ENCODE peak calls at places on chromosomes 6 and 20, in five cellular contexts. One of them, this sample, is unnamed.

GRCh38 chr6:6713660-6714446 is 125.3 kb downstream of the LY86 start:
- DNase-seq in foreskin keratinocyte: no peak
- DNase-seq in cardiac muscle cell: peak
- DNase-seq in HFF-Myc: no peak
- DNase-seq in GM12878: no peak
- DNase-seq in this sample: no peak

GRCh38 chr6:113490356-113490755 is 366.8 kb upstream of the MARCKS start:
- DNase-seq in foreskin keratinocyte: no peak
- DNase-seq in cardiac muscle cell: no peak
- DNase-seq in HFF-Myc: no peak
- DNase-seq in GM12878: no peak
- DNase-seq in this sample: no peak

GRCh38 chr20:43725666-43726065 is 1.1 kb downstream of the GTSF1L start:
- DNase-seq in foreskin keratinocyte: no peak
- DNase-seq in cardiac muscle cell: no peak
- DNase-seq in HFF-Myc: no peak
- DNase-seq in GM12878: no peak
- DNase-seq in this sample: no peak

GRCh38 chr6:3449750-3450305 is 7.0 kb downstream of the SLC22A23 start:
- DNase-seq in foreskin keratinocyte: no peak
- DNase-seq in cardiac muscle cell: no peak
- DNase-seq in HFF-Myc: no peak
- DNase-seq in GM12878: peak
- DNase-seq in this sample: no peak

GRCh38 chr6:43267619-43268347 is 24.5 kb downstream of the TTBK1 start:
- DNase-seq in foreskin keratinocyte: no peak
- DNase-seq in cardiac muscle cell: no peak
- DNase-seq in HFF-Myc: no peak
- DNase-seq in GM12878: no peak
- DNase-seq in this sample: no peak

GRCh38 chr6:143596857-143597256 is 80.9 kb upstream of the PHACTR2 start:
- DNase-seq in foreskin keratinocyte: no peak
- DNase-seq in cardiac muscle cell: peak
- DNase-seq in HFF-Myc: no peak
- DNase-seq in GM12878: no peak
- DNase-seq in this sample: no peak

GRCh38 chr6:143999406-143999805 is 8.7 kb downstream of the PLAGL1 start:
- DNase-seq in foreskin keratinocyte: peak
- DNase-seq in cardiac muscle cell: peak
- DNase-seq in HFF-Myc: no peak
- DNase-seq in GM12878: no peak
- DNase-seq in this sample: no peak

GRCh38 chr6:94389218-94389617 is 969.9 kb upstream of the EPHA7 start:
- DNase-seq in foreskin keratinocyte: peak
- DNase-seq in cardiac muscle cell: no peak
- DNase-seq in HFF-Myc: no peak
- DNase-seq in GM12878: no peak
- DNase-seq in this sample: peak

GRCh38 chr6:34696189-34696738 is 303 bp downstream of the ILRUN start:
- DNase-seq in foreskin keratinocyte: no peak
- DNase-seq in cardiac muscle cell: peak
- DNase-seq in HFF-Myc: no peak
- DNase-seq in GM12878: no peak
- DNase-seq in this sample: peak

GRCh38 chr20:22630698-22631097 is 46.3 kb upstream of the FOXA2 start:
- DNase-seq in foreskin keratinocyte: no peak
- DNase-seq in cardiac muscle cell: no peak
- DNase-seq in HFF-Myc: no peak
- DNase-seq in GM12878: no peak
- DNase-seq in this sample: no peak

GRCh38 chr6:137736048-137736846 is 130.8 kb upstream of the TNFAIP3 start:
- DNase-seq in foreskin keratinocyte: no peak
- DNase-seq in cardiac muscle cell: no peak
- DNase-seq in HFF-Myc: no peak
- DNase-seq in GM12878: no peak
- DNase-seq in this sample: no peak

GRCh38 chr20:36624068-36624813 is 18.7 kb downstream of the RAB5IF start:
- DNase-seq in foreskin keratinocyte: no peak
- DNase-seq in cardiac muscle cell: peak
- DNase-seq in HFF-Myc: no peak
- DNase-seq in GM12878: no peak
- DNase-seq in this sample: no peak

GRCh38 chr6:104559435-104560202 is 300.1 kb downstream of the HACE1 start:
- DNase-seq in foreskin keratinocyte: no peak
- DNase-seq in cardiac muscle cell: peak
- DNase-seq in HFF-Myc: no peak
- DNase-seq in GM12878: no peak
- DNase-seq in this sample: no peak

GRCh38 chr20:57260065-57260958 is 6.1 kb downstream of the BMP7 start:
- DNase-seq in foreskin keratinocyte: no peak
- DNase-seq in cardiac muscle cell: no peak
- DNase-seq in HFF-Myc: no peak
- DNase-seq in GM12878: no peak
- DNase-seq in this sample: no peak

GRCh38 chr6:111487656-111488055 is 4.6 kb upstream of the REV3L start:
- DNase-seq in foreskin keratinocyte: peak
- DNase-seq in cardiac muscle cell: peak
- DNase-seq in HFF-Myc: no peak
- DNase-seq in GM12878: peak
- DNase-seq in this sample: peak

GRCh38 chr6:169965239-169965638 is 213.8 kb downstream of the ERMARD start:
- DNase-seq in foreskin keratinocyte: no peak
- DNase-seq in cardiac muscle cell: no peak
- DNase-seq in HFF-Myc: no peak
- DNase-seq in GM12878: no peak
- DNase-seq in this sample: no peak
- TF ChIP-seq CTCF in foreskin keratinocyte: no peak
- TF ChIP-seq CTCF in cardiac muscle cell: no peak
- TF ChIP-seq CTCF in HFF-Myc: no peak
- TF ChIP-seq CTCF in GM12878: no peak
- TF ChIP-seq CTCF in this sample: no peak

GRCh38 chr20:23782366-23782983 is 31.7 kb upstream of the CST1 start:
- DNase-seq in foreskin keratinocyte: peak
- DNase-seq in cardiac muscle cell: peak
- DNase-seq in HFF-Myc: peak
- DNase-seq in GM12878: no peak
- DNase-seq in this sample: peak
- TF ChIP-seq CTCF in foreskin keratinocyte: peak
- TF ChIP-seq CTCF in cardiac muscle cell: peak
- TF ChIP-seq CTCF in HFF-Myc: peak
- TF ChIP-seq CTCF in GM12878: peak
- TF ChIP-seq CTCF in this sample: peak

GRCh38 chr6:46735720-46736031 is 501 bp upstream of the PLA2G7 start:
- DNase-seq in foreskin keratinocyte: no peak
- DNase-seq in cardiac muscle cell: no peak
- DNase-seq in HFF-Myc: no peak
- DNase-seq in GM12878: no peak
- DNase-seq in this sample: no peak

GRCh38 chr6:46733410-46733809 is 1.8 kb downstream of the PLA2G7 start:
- DNase-seq in foreskin keratinocyte: no peak
- DNase-seq in cardiac muscle cell: no peak
- DNase-seq in HFF-Myc: no peak
- DNase-seq in GM12878: no peak
- DNase-seq in this sample: no peak

GRCh38 chr6:46736913-46737312 is 1.7 kb upstream of the PLA2G7 start:
- DNase-seq in foreskin keratinocyte: peak
- DNase-seq in cardiac muscle cell: no peak
- DNase-seq in HFF-Myc: no peak
- DNase-seq in GM12878: no peak
- DNase-seq in this sample: peak

GRCh38 chr6:46730918-46731461 is 4.2 kb downstream of the PLA2G7 start:
- DNase-seq in foreskin keratinocyte: no peak
- DNase-seq in cardiac muscle cell: no peak
- DNase-seq in HFF-Myc: no peak
- DNase-seq in GM12878: no peak
- DNase-seq in this sample: no peak

GRCh38 chr6:46734867-46735719 is at the start of gene PLA2G7:
- DNase-seq in foreskin keratinocyte: peak
- DNase-seq in cardiac muscle cell: peak
- DNase-seq in HFF-Myc: no peak
- DNase-seq in GM12878: no peak
- DNase-seq in this sample: peak
- TF ChIP-seq CTCF in foreskin keratinocyte: no peak
- TF ChIP-seq CTCF in cardiac muscle cell: peak
- TF ChIP-seq CTCF in HFF-Myc: no peak
- TF ChIP-seq CTCF in GM12878: no peak
- TF ChIP-seq CTCF in this sample: no peak

GRCh38 chr6:136341367-136341766 is 51.7 kb upstream of the BCLAF1 start:
- DNase-seq in foreskin keratinocyte: no peak
- DNase-seq in cardiac muscle cell: no peak
- DNase-seq in HFF-Myc: no peak
- DNase-seq in GM12878: no peak
- DNase-seq in this sample: no peak

GRCh38 chr6:136335736-136336362 is 46.2 kb upstream of the BCLAF1 start:
- DNase-seq in foreskin keratinocyte: no peak
- DNase-seq in cardiac muscle cell: no peak
- DNase-seq in HFF-Myc: no peak
- DNase-seq in GM12878: no peak
- DNase-seq in this sample: no peak

GRCh38 chr6:136341967-136342366 is 52.3 kb upstream of the BCLAF1 start:
- DNase-seq in foreskin keratinocyte: no peak
- DNase-seq in cardiac muscle cell: no peak
- DNase-seq in HFF-Myc: no peak
- DNase-seq in GM12878: no peak
- DNase-seq in this sample: no peak

GRCh38 chr6:136337606-136338005 is 48.0 kb upstream of the BCLAF1 start:
- DNase-seq in foreskin keratinocyte: no peak
- DNase-seq in cardiac muscle cell: no peak
- DNase-seq in HFF-Myc: no peak
- DNase-seq in GM12878: no peak
- DNase-seq in this sample: no peak

DNA sequence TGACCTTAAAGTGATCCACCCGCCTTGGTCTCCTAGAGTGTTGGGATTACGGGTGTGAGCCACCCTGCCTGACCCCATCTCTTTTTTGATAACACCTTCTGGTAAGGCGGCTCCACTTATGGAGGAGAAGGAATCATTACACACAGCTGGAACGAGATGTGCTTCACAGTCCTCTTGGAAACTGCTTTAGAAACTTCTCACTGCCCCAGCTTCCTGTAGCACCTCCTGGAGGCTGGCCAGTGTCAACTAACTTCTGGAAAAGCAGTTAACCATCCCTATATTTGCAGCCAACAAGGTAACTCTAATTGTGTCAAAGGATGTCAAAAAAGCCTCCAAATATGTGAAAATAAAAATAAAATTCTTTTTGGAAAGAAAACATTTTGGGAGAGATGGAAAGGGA is 48.8 kb upstream of the BCLAF1 start:
- DNase-seq in foreskin keratinocyte: no peak
- DNase-seq in cardiac muscle cell: no peak
- DNase-seq in HFF-Myc: no peak
- DNase-seq in GM12878: no peak
- DNase-seq in this sample: no peak
- TF ChIP-seq CTCF in foreskin keratinocyte: peak
- TF ChIP-seq CTCF in cardiac muscle cell: no peak
- TF ChIP-seq CTCF in HFF-Myc: peak
- TF ChIP-seq CTCF in GM12878: no peak
- TF ChIP-seq CTCF in this sample: no peak

DNA sequence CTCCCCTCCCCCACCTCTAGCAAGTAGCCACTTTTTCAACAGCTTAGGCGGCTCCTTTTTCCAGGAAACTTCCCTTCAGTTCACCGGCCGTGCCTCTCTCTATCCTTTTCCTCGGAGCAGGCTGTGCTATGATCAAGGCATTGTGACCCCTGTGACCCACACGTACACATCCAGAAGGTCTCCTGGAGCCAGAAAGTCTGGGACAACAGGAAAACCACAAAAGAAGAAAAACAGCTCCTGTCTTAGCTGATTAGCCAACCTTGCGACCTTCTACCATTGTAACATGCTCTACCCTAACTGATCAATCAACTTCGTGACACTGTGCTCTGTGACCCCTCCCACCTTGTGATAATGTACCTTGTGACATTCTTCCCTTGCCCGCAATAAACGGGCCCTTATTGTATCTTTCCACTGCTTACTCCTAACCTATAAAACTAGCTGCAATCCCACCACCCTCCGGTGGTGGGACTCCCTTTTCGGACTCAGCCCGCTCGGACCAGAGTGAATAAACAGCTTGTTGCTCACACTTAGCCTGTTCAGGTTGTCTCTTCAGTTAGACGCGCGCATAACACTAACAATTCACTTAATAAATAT is 24.2 kb downstream of the ZNF311 start:
- DNase-seq in foreskin keratinocyte: peak
- DNase-seq in cardiac muscle cell: peak
- DNase-seq in HFF-Myc: no peak
- DNase-seq in GM12878: peak
- DNase-seq in this sample: peak
- TF ChIP-seq CTCF in foreskin keratinocyte: peak
- TF ChIP-seq CTCF in cardiac muscle cell: peak
- TF ChIP-seq CTCF in HFF-Myc: peak
- TF ChIP-seq CTCF in GM12878: no peak
- TF ChIP-seq CTCF in this sample: peak

GRCh38 chr6:45086685-45087084 is 241.4 kb upstream of the RUNX2 start:
- DNase-seq in foreskin keratinocyte: no peak
- DNase-seq in cardiac muscle cell: peak
- DNase-seq in HFF-Myc: no peak
- DNase-seq in GM12878: no peak
- DNase-seq in this sample: no peak
- TF ChIP-seq CTCF in foreskin keratinocyte: peak
- TF ChIP-seq CTCF in cardiac muscle cell: no peak
- TF ChIP-seq CTCF in HFF-Myc: no peak
- TF ChIP-seq CTCF in GM12878: no peak
- TF ChIP-seq CTCF in this sample: no peak

This sample was measured in RWPE1.